ENCODE peak calls at places on chromosomes 13 and 19, in ten cellular contexts. F is HFF-Myc, Q is fibroblast of lung, T is mammary epithelial cell, I is B cell, B is Calu3, D is right lobe of liver, M is fibroblast of the aortic adventitia, L is cardiac fibroblast, G is A673. N is an unnamed sample.

GRCh38 chr13:41056996-41057711 is 4.2 kb upstream of the WBP4 start:
- DNase-seq in F (no peak), Q (no peak), T (no peak), I (no peak), B (no peak), D (no peak), M (no peak), L (no peak), G (no peak), N (no peak)

GRCh38 chr13:41463823-41464602 is 6.7 kb downstream of the RGCC start:
- DNase-seq in F (no peak), Q (no peak), T (no peak), I (no peak), B (no peak), D (no peak), M (no peak), L (no peak), G (no peak), N (no peak)

GRCh38 chr19:17497149-17497798 is 14.2 kb upstream of the PGLS start:
- DNase-seq in F (no peak), Q (no peak), T (no peak), I (no peak), B (no peak), D (no peak), M (no peak), L (no peak), G (no peak), N (no peak)

GRCh38 chr13:29435125-29435911 is 160.2 kb downstream of the SLC7A1 start:
- DNase-seq in F (peak), Q (peak), T (peak), I (no peak), B (no peak), D (no peak), M (peak), L (peak), G (no peak), N (no peak)

GRCh38 chr13:46149272-46150133 is 32.5 kb downstream of the LCP1 start:
- DNase-seq in F (no peak), Q (no peak), T (peak), I (no peak), B (no peak), D (no peak), M (peak), L (no peak), G (peak), N (no peak)

GRCh38 chr19:48874309-48875135 is 2.3 kb downstream of the PPP1R15A start:
- DNase-seq in F (no peak), Q (no peak), T (peak), I (no peak), B (no peak), D (no peak), M (peak), L (peak), G (no peak), N (no peak)

GRCh38 chr19:35557539-35558399 is 5.7 kb downstream of the ATP4A start:
- DNase-seq in F (no peak), Q (peak), T (peak), I (peak), B (peak), D (no peak), M (peak), L (peak), G (peak), N (peak)

GRCh38 chr19:54188224-54188871 is 1.0 kb downstream of the MBOAT7 start:
- DNase-seq in F (no peak), Q (no peak), T (peak), I (no peak), B (peak), D (no peak), M (peak), L (peak), G (no peak), N (no peak)

GRCh38 chr19:3699071-3699740 is 1.1 kb downstream of the PIP5K1C start:
- DNase-seq in F (no peak), Q (peak), T (peak), I (peak), B (no peak), D (no peak), M (peak), L (peak), G (peak), N (peak)

GRCh38 chr19:9309974-9310446 is 372 bp upstream of the ZNF699 start:
- DNase-seq in F (no peak), Q (peak), T (no peak), I (no peak), B (peak), D (peak), M (peak), L (peak), G (peak), N (peak)

GRCh38 chr19:45117167-45117594 is 24.2 kb downstream of the PPP1R37 start:
- DNase-seq in F (no peak), Q (no peak), T (no peak), I (no peak), B (no peak), D (no peak), M (no peak), L (no peak), G (peak), N (no peak)

GRCh38 chr13:66068683-66069082 is 1161.5 kb downstream of the PCDH9 start:
- DNase-seq in F (no peak), Q (no peak), T (no peak), I (no peak), B (no peak), D (no peak), M (no peak), L (no peak), G (no peak), N (no peak)

GRCh38 chr13:47841131-47841530 is 159.9 kb downstream of the SUCLA2 start:
- DNase-seq in F (no peak), Q (no peak), T (no peak), I (no peak), B (no peak), D (no peak), M (no peak), L (peak), G (no peak), N (no peak)

GRCh38 chr19:14775855-14776254 is 2.5 kb downstream of the ADGRE2 start:
- DNase-seq in F (no peak), Q (no peak), T (no peak), I (no peak), B (no peak), D (peak), M (no peak), L (no peak), G (no peak), N (no peak)

GRCh38 chr13:28012383-28012782 is 23.9 kb upstream of the URAD start:
- DNase-seq in F (no peak), Q (no peak), T (peak), I (no peak), B (no peak), D (no peak), M (no peak), L (no peak), G (no peak), N (no peak)

GRCh38 chr19:14004619-14005380 is 1.3 kb downstream of the RFX1 start:
- DNase-seq in F (no peak), Q (no peak), T (peak), I (peak), B (peak), D (peak), M (peak), L (no peak), G (no peak), N (no peak)

GRCh38 chr13:78960881-78961280 is 301.9 kb upstream of the OBI1 start:
- DNase-seq in F (no peak), Q (no peak), T (no peak), I (no peak), B (no peak), D (no peak), M (no peak), L (no peak), G (no peak), N (no peak)

GRCh38 chr13:72820156-72820897 is 38.4 kb downstream of the PIBF1 start:
- DNase-seq in F (no peak), Q (peak), T (peak), I (no peak), B (no peak), D (no peak), M (peak), L (peak), G (peak), N (no peak)

GRCh38 chr19:3019211-3019854 is 9.7 kb downstream of the TLE2 start:
- DNase-seq in F (no peak), Q (no peak), T (no peak), I (no peak), B (no peak), D (no peak), M (no peak), L (no peak), G (no peak), N (no peak)

GRCh38 chr13:73519720-73520119 is 460.9 kb downstream of the KLF5 start:
- DNase-seq in F (no peak), Q (no peak), T (no peak), I (no peak), B (no peak), D (no peak), M (no peak), L (no peak), G (no peak), N (no peak)

GRCh38 chr19:751501-752341 is 809 bp downstream of the MISP start:
- DNase-seq in F (no peak), Q (peak), T (peak), I (no peak), B (peak), D (no peak), M (peak), L (peak), G (no peak), N (no peak)

GRCh38 chr19:10315335-10316214 is at the start of gene FDX2:
- DNase-seq in F (peak), Q (peak), T (peak), I (peak), B (peak), D (peak), M (peak), L (peak), G (peak), N (peak)

GRCh38 chr13:42110410-42111155 is 62.1 kb downstream of the DGKH start:
- DNase-seq in F (peak), Q (peak), T (peak), I (no peak), B (peak), D (no peak), M (peak), L (peak), G (peak), N (peak)

GRCh38 chr13:93496985-93497673 is 270.5 kb downstream of the GPC6 start:
- DNase-seq in F (no peak), Q (peak), T (no peak), I (no peak), B (no peak), D (no peak), M (no peak), L (peak), G (peak), N (no peak)

GRCh38 chr13:39144941-39145533 is 106.8 kb downstream of the NHLRC3 start:
- DNase-seq in F (peak), Q (peak), T (peak), I (no peak), B (peak), D (peak), M (peak), L (peak), G (peak), N (peak)

GRCh38 chr19:6983448-6983847 is 37.8 kb downstream of the MBD3L2B start:
- DNase-seq in F (no peak), Q (no peak), T (no peak), I (no peak), B (no peak), D (no peak), M (no peak), L (no peak), G (no peak), N (no peak)

GRCh38 chr19:18478545-18479311 is 40.8 kb upstream of the ISYNA1 start:
- DNase-seq in F (peak), Q (peak), T (peak), I (no peak), B (peak), D (peak), M (peak), L (peak), G (peak), N (no peak)

GRCh38 chr13:113493315-113493951 is 2.9 kb upstream of the DCUN1D2 start:
- DNase-seq in F (peak), Q (peak), T (peak), I (no peak), B (no peak), D (no peak), M (peak), L (peak), G (peak), N (no peak)

GRCh38 chr19:1904385-1905070 is 671 bp upstream of the ADAT3 start:
- DNase-seq in F (no peak), Q (no peak), T (peak), I (peak), B (peak), D (no peak), M (peak), L (peak), G (peak), N (peak)

GRCh38 chr13:59715591-59715990 is 448.1 kb downstream of the DIAPH3 start:
- DNase-seq in F (no peak), Q (no peak), T (no peak), I (no peak), B (no peak), D (no peak), M (no peak), L (no peak), G (no peak), N (no peak)

GRCh38 chr19:54481326-54481930 is 8.3 kb upstream of the CDC42EP5 start:
- DNase-seq in F (no peak), Q (peak), T (peak), I (peak), B (peak), D (no peak), M (peak), L (peak), G (peak), N (peak)

GRCh38 chr13:20714563-20715339 is 11.3 kb downstream of the IL17D start:
- DNase-seq in F (no peak), Q (peak), T (no peak), I (no peak), B (no peak), D (peak), M (peak), L (peak), G (no peak), N (no peak)

DNA sequence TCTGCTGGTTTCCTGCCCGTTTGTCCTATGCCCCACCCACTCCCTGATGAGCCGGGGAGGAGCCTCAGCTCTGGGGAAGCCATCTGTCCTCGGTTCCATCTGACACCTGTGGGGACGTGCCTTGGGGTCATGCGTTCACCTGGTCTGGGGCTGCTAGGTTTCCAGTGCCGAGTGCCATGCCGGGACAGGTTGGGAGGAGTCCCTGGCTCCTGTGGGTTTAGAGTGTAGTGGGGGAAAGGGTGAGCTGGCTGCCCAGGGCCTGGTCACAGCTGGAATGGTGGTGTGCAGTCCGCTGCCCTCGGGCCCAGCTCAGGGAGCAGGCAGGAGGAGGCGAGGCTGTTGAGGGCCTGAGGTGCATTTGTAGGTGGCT is 2.5 kb downstream of the KDM4B start:
- DNase-seq in F (no peak), Q (no peak), T (peak), I (no peak), B (no peak), D (peak), M (no peak), L (peak), G (peak), N (peak)
- TF ChIP-seq CTCF in F (no peak), Q (no peak), T (no peak), I (no peak), B (no peak), D (no peak), M (no peak), L (no peak), G (no peak), N (no peak)

GRCh38 chr19:33675501-33676124 is 53.9 kb downstream of the CHST8 start:
- DNase-seq in F (no peak), Q (no peak), T (no peak), I (no peak), B (no peak), D (peak), M (no peak), L (no peak), G (no peak), N (no peak)
- TF ChIP-seq CTCF in F (no peak), Q (no peak), T (no peak), I (no peak), B (no peak), D (no peak), M (no peak), L (no peak), G (no peak), N (no peak)

GRCh38 chr19:19520989-19521388 is 5.0 kb downstream of the NDUFA13 start:
- DNase-seq in F (no peak), Q (no peak), T (no peak), I (no peak), B (no peak), D (no peak), M (no peak), L (no peak), G (no peak), N (no peak)

GRCh38 chr19:19525611-19526380 is 2.9 kb upstream of the YJEFN3 start:
- DNase-seq in F (no peak), Q (no peak), T (no peak), I (no peak), B (no peak), D (no peak), M (no peak), L (no peak), G (no peak), N (peak)

GRCh38 chr19:19526581-19527370 is 1.9 kb upstream of the YJEFN3 start:
- DNase-seq in F (no peak), Q (no peak), T (no peak), I (no peak), B (no peak), D (no peak), M (no peak), L (no peak), G (no peak), N (no peak)

GRCh38 chr19:19523177-19523576 is 5.5 kb upstream of the YJEFN3 start:
- DNase-seq in F (no peak), Q (no peak), T (no peak), I (no peak), B (no peak), D (no peak), M (no peak), L (no peak), G (no peak), N (no peak)

DNA sequence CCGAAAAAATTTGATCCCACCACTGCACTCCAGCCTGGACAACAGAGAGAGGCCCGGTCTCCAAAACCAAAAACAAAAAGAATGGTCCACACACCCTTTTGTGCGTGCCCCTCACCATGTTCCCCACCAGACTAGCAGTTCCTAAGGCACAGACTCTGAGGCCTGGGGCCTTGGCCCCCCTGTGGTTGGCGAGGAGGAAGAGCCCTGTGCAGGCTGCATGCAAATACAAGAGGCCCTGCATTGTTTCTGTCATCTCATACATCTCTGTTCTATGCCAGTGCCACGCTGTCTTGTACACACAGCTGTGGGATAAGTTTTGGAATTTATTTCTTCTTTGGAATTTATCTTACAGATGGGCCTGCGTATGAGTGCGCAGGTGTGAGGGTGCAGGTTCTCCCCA is 4.7 kb upstream of the YJEFN3 start:
- DNase-seq in F (no peak), Q (no peak), T (no peak), I (no peak), B (no peak), D (no peak), M (no peak), L (no peak), G (no peak), N (no peak)
- TF ChIP-seq CTCF in F (no peak), Q (no peak), T (no peak), I (no peak), B (no peak), D (no peak), M (no peak), L (no peak), G (no peak), N (no peak)

GRCh38 chr19:16185123-16185924 is at the start of gene FAM32A:
- DNase-seq in F (peak), Q (peak), T (peak), I (peak), B (peak), D (peak), M (peak), L (peak), G (peak), N (peak)

GRCh38 chr19:16184665-16185122 is 516 bp upstream of the FAM32A start:
- DNase-seq in F (no peak), Q (no peak), T (no peak), I (no peak), B (no peak), D (no peak), M (no peak), L (no peak), G (no peak), N (no peak)

GRCh38 chr19:16188521-16188920 is 3.3 kb downstream of the FAM32A start:
- DNase-seq in F (no peak), Q (no peak), T (no peak), I (no peak), B (no peak), D (no peak), M (no peak), L (no peak), G (no peak), N (no peak)

GRCh38 chr19:16190198-16190597 is 5.0 kb downstream of the FAM32A start:
- DNase-seq in F (no peak), Q (no peak), T (no peak), I (no peak), B (no peak), D (no peak), M (no peak), L (no peak), G (no peak), N (no peak)

GRCh38 chr19:16185925-16186234 is 670 bp downstream of the FAM32A start:
- DNase-seq in F (no peak), Q (no peak), T (no peak), I (no peak), B (no peak), D (no peak), M (no peak), L (no peak), G (peak), N (no peak)
- TF ChIP-seq CTCF in F (peak), Q (peak), T (peak), I (peak), B (no peak), D (no peak), M (peak), L (peak), G (peak), N (no peak)

GRCh38 chr19:28039677-28040381 is 1173.1 kb downstream of the UQCRFS1 start:
- DNase-seq in F (no peak), Q (no peak), T (no peak), I (no peak), B (no peak), D (peak), M (no peak), L (no peak), G (peak), N (no peak)
- TF ChIP-seq CTCF in F (no peak), Q (no peak), T (no peak), I (no peak), B (no peak), D (no peak), M (no peak), L (no peak), G (no peak), N (no peak)

N was measured in nephron progenitor cell.